ENCODE peak calls at places on chromosomes 1 and 21, in nine cellular contexts. T is Peyer's patch; L is esophagus squamous epithelium; Z is astrocyte; M is prostate gland; W is adrenal gland; C is CD4-positive, CD25-positive, alpha-beta regulatory T cell; U is tibial artery; K is heart right ventricle. H is an unnamed sample. For H3K9me3, the result is how much of the 10 kb centered on the place peaks cover.

GRCh38 chr1:59272507-59272906 is 24.4 kb upstream of the FGGY start:
- DNase-seq in K (no peak), M (no peak), L (no peak), W (no peak), C (peak), Z (peak), U (no peak), T (no peak), H (no peak)

GRCh38 chr1:219621047-219621786 is 8.3 kb upstream of the ZC3H11B start:
- DNase-seq in T (no peak), U (no peak), W (peak), K (no peak), Z (no peak), L (no peak), C (no peak), M (no peak), H (no peak)

GRCh38 chr1:236896716-236897115 is 101.6 kb downstream of the MTR start:
- DNase-seq in T (no peak), U (no peak), C (no peak), Z (no peak), W (no peak), M (no peak), L (no peak), K (no peak), H (no peak)

GRCh38 chr1:203612932-203613682 is 13.5 kb upstream of the ATP2B4 start:
- DNase-seq in U (no peak), M (no peak), T (no peak), K (no peak), L (no peak), W (no peak), C (peak), Z (no peak), H (no peak)

GRCh38 chr1:235022341-235023196 is 106.1 kb downstream of the TOMM20 start:
- DNase-seq in T (no peak), U (peak), C (peak), L (no peak), W (peak), Z (peak), M (no peak), K (no peak), H (no peak)

GRCh38 chr1:65075123-65075976 is 72.7 kb upstream of the AK4 start:
- DNase-seq in M (peak), L (no peak), U (peak), K (peak), T (no peak), W (peak), C (peak), Z (peak), H (peak)

GRCh38 chr1:228465134-228465533 is 22.0 kb upstream of the RNF187 start:
- DNase-seq in T (no peak), U (no peak), L (no peak), C (no peak), Z (no peak), M (no peak), K (no peak), W (no peak), H (no peak)

GRCh38 chr1:22710688-22711024 is at the start of gene EPHB2:
- DNase-seq in Z (no peak), M (peak), L (no peak), U (no peak), K (no peak), W (peak), C (no peak), T (peak), H (no peak)

GRCh38 chr1:66247415-66248208 is 286.3 kb upstream of the SGIP1 start:
- DNase-seq in Z (no peak), W (no peak), M (no peak), U (no peak), L (no peak), C (peak), T (no peak), K (no peak), H (no peak)

GRCh38 chr1:24793762-24794161 is 48.5 kb downstream of the CLIC4 start:
- DNase-seq in U (no peak), T (no peak), L (no peak), K (peak), Z (peak), M (no peak), C (no peak), W (no peak), H (no peak)

GRCh38 chr21:44418108-44418875 is 37.0 kb upstream of the LRRC3 start:
- DNase-seq in Z (no peak), T (peak), U (peak), W (peak), M (no peak), C (no peak), L (no peak), K (no peak), H (no peak)

GRCh38 chr21:37368536-37369279 is 2.1 kb downstream of the DYRK1A start:
- DNase-seq in T (no peak), M (no peak), U (no peak), W (no peak), L (no peak), Z (peak), K (no peak), C (peak), H (no peak)

GRCh38 chr21:39503138-39503762 is 51.5 kb downstream of the SH3BGR start:
- DNase-seq in T (no peak), K (no peak), L (no peak), C (no peak), W (no peak), Z (no peak), M (no peak), U (no peak), H (no peak)

GRCh38 chr1:1960480-1961196 is 41.6 kb upstream of the TMEM52 start:
- DNase-seq in W (no peak), T (no peak), K (no peak), L (no peak), U (no peak), C (no peak), Z (no peak), M (no peak), H (no peak)

GRCh38 chr1:225875044-225875822 is 6.9 kb downstream of the TMEM63A start:
- DNase-seq in C (no peak), Z (no peak), U (no peak), M (peak), K (no peak), W (no peak), T (peak), L (no peak), H (no peak)

GRCh38 chr1:164772635-164773034 is 213.7 kb downstream of the PBX1 start:
- DNase-seq in L (no peak), C (no peak), K (peak), U (peak), W (peak), M (peak), Z (peak), T (peak), H (no peak)

GRCh38 chr1:22773981-22774471 is 63.4 kb downstream of the EPHB2 start:
- DNase-seq in W (peak), Z (peak), L (no peak), C (no peak), M (peak), U (peak), K (peak), T (no peak), H (no peak)

GRCh38 chr1:183932412-183932811 is 105.1 kb downstream of the COLGALT2 start:
- DNase-seq in M (no peak), W (peak), U (peak), Z (peak), K (peak), C (no peak), T (no peak), L (no peak), H (no peak)

GRCh38 chr1:239997515-239998311 is 94.0 kb upstream of the FMN2 start:
- DNase-seq in Z (no peak), W (peak), T (no peak), U (no peak), L (no peak), C (no peak), M (no peak), K (no peak), H (no peak)

GRCh38 chr1:157004286-157004685 is 41.3 kb downstream of the ARHGEF11 start:
- DNase-seq in M (no peak), W (no peak), L (no peak), C (no peak), T (no peak), Z (no peak), K (no peak), U (no peak), H (no peak)

GRCh38 chr1:214380986-214381695 is 100.2 kb downstream of the SMYD2 start:
- DNase-seq in M (no peak), L (no peak), W (no peak), C (no peak), T (no peak), Z (peak), K (no peak), U (no peak), H (no peak)

GRCh38 chr1:225754940-225755635 is 22.5 kb upstream of the SRP9 start:
- DNase-seq in L (no peak), W (peak), C (no peak), K (peak), Z (peak), M (no peak), U (peak), T (peak), H (no peak)

GRCh38 chr21:45971487-45972352 is 9.8 kb upstream of the COL6A1 start:
- DNase-seq in W (no peak), M (no peak), C (no peak), T (peak), U (peak), Z (peak), L (no peak), K (peak), H (no peak)

GRCh38 chr1:212916395-212917133 is 33.8 kb upstream of the VASH2 start:
- DNase-seq in K (peak), Z (peak), M (peak), W (no peak), U (no peak), T (no peak), C (no peak), L (no peak), H (no peak)

GRCh38 chr21:42440187-42440792 is 36.6 kb downstream of the UBASH3A start:
- DNase-seq in U (no peak), K (no peak), M (no peak), W (no peak), Z (no peak), C (no peak), L (no peak), T (no peak), H (no peak)

GRCh38 chr1:208135354-208135753 is 108.8 kb downstream of the PLXNA2 start:
- DNase-seq in M (no peak), L (no peak), T (no peak), K (no peak), U (no peak), C (no peak), W (no peak), Z (peak), H (no peak)

GRCh38 chr1:91699339-91699970 is 186.5 kb downstream of the TGFBR3 start:
- DNase-seq in W (peak), M (no peak), U (no peak), T (no peak), Z (no peak), L (no peak), K (peak), C (no peak), H (no peak)

GRCh38 chr1:77652179-77652745 is 30.2 kb downstream of the ZZZ3 start:
- DNase-seq in Z (peak), M (no peak), T (no peak), K (no peak), C (no peak), U (no peak), W (no peak), L (no peak), H (no peak)

GRCh38 chr1:101757985-101758384 is 238.7 kb downstream of the OLFM3 start:
- DNase-seq in C (no peak), W (no peak), T (no peak), M (no peak), Z (no peak), U (no peak), K (no peak), L (no peak), H (no peak)

GRCh38 chr1:5670590-5671350 is 321.5 kb downstream of the NPHP4 start:
- DNase-seq in K (no peak), U (no peak), T (no peak), L (no peak), C (no peak), Z (no peak), W (no peak), M (no peak), H (no peak)

GRCh38 chr1:234111458-234112142 is 207.1 kb downstream of the SLC35F3 start:
- DNase-seq in L (no peak), U (no peak), M (peak), C (no peak), Z (peak), K (no peak), W (peak), T (no peak), H (no peak)

GRCh38 chr1:87705233-87705632 is 376.6 kb downstream of the LMO4 start:
- DNase-seq in W (no peak), L (no peak), T (no peak), K (no peak), M (no peak), C (no peak), Z (no peak), U (no peak), H (no peak)

GRCh38 chr1:220516014-220516721 is 11.8 kb upstream of the MARK1 start:
- DNase-seq in L (no peak), T (no peak), U (no peak), K (no peak), C (no peak), W (no peak), Z (peak), M (no peak), H (no peak)

GRCh38 chr1:151516031-151516511 is 4.9 kb downstream of the CGN start:
- DNase-seq in T (no peak), L (no peak), W (no peak), K (no peak), Z (no peak), M (peak), U (no peak), C (no peak), H (no peak)

GRCh38 chr1:116754203-116754977 is at the start of gene CD2:
- DNase-seq in U (no peak), L (no peak), T (no peak), W (no peak), K (no peak), C (peak), M (no peak), Z (no peak), H (no peak)

DNA sequence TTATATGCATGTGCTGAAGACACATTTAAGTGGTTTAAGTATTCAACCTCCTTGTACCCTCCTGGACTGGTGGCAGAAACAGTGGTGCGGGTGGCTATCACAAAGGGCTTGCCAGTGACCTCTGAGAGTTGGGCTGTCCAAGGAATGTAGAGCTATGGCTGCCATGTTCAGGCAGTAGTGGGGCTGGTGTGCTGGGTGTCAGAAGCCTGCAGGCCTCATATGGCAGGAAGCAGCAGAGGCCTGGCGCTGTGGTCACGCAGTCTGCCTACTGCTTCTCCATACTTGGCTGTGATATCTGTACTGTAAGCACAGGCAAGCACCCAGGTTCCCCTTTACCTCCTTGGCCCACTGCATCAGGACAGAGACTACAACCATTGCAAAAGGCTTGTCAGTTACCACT is 870.0 kb downstream of the LRRIQ3 start:
- DNase-seq in T (no peak), M (no peak), L (no peak), C (no peak), K (no peak), W (no peak), U (no peak), Z (no peak), H (no peak)
- H3K9me3 ChIP-seq in T (under half), M (under half), L (under half), C (under half), K (under half), W (under half), U (under half), Z (under half), H (under half)

GRCh38 chr1:84300501-84300900 is 1.0 kb upstream of the SAMD13 start:
- DNase-seq in L (no peak), Z (no peak), M (no peak), C (no peak), K (no peak), T (no peak), W (no peak), U (no peak), H (no peak)
- H3K9me3 ChIP-seq in L (under half), Z (under half), M (under half), C (under half), K (under half), T (under half), W (under half), U (under half), H (under half)

DNA sequence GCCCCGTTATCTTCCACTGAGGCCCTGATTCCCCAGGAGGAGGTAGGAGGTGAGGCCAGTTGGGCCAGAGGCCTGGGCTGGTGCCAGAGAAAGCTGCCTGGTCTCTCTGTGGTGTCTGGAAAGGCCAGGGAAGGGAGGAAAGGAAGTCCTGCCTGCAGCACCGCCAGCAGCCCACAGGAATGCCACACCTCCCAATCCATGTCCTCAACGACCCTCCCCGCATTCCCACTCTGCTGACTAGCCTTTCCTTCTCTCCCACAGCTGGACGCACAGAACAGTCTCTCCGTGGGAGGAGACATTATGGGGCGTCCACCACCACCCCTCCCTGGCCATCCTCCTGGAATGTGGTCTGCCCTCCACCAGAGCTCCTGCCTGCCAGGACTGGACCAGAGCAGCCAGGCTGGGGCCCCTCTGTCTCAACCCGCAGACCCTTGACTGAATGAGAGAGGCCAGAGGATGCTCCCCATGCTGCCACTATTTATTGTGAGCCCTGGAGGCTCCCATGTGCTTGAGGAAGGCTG is 18.0 kb downstream of the CSF1 start:
- DNase-seq in M (no peak), L (no peak), W (peak), U (peak), Z (peak), C (no peak), K (peak), T (no peak), H (no peak)
- H3K9me3 ChIP-seq in M (under half), L (under half), W (under half), U (under half), Z (under half), C (under half), K (under half), T (under half), H (under half)

DNA sequence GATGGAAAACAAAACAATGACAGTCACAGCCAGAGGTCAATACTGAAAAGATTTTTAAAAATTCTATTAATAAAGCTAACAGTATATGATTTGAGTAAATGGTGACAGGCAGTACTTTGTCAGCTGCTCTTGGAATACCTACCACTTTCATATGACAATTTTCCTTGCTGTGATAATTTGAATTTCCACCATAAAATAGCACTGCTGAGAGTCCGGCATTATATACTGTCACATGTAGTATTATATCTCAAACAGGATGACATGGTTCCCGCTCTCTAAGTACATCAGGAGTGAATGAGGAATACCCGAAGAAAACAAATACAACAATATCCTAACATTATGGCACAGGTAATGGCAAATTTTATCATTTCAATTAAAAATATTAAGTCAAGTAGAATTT is 146.8 kb upstream of the TMPRSS15 start:
- DNase-seq in T (no peak), M (no peak), K (no peak), W (no peak), U (no peak), L (no peak), C (no peak), Z (no peak), H (no peak)
- H3K9me3 ChIP-seq in T (under half), M (under half), K (under half), W (under half), U (under half), L (under half), C (under half), Z (under half), H (under half)

GRCh38 chr1:2980849-2981248 is 40.4 kb upstream of the ACTRT2 start:
- DNase-seq in U (no peak), L (no peak), W (peak), C (no peak), M (no peak), T (no peak), Z (no peak), K (no peak), H (no peak)

GRCh38 chr1:2977886-2978611 is 43.2 kb upstream of the ACTRT2 start:
- DNase-seq in L (no peak), C (no peak), Z (no peak), K (no peak), U (peak), M (no peak), T (no peak), W (peak), H (no peak)

GRCh38 chr1:2979191-2980072 is 41.8 kb upstream of the ACTRT2 start:
- DNase-seq in Z (no peak), L (no peak), M (no peak), K (no peak), T (peak), C (no peak), U (peak), W (peak), H (no peak)

GRCh38 chr1:2980073-2980791 is 41.0 kb upstream of the ACTRT2 start:
- DNase-seq in W (peak), K (no peak), C (no peak), M (no peak), U (peak), Z (no peak), L (no peak), T (peak), H (no peak)

GRCh38 chr1:2978691-2979190 is 42.5 kb upstream of the ACTRT2 start:
- DNase-seq in M (no peak), U (no peak), L (no peak), T (peak), C (no peak), W (peak), Z (no peak), K (no peak), H (no peak)
- H3K9me3 ChIP-seq in M (under half), U (under half), L (under half), T (under half), C (under half), W (under half), Z (under half), K (under half), H (under half)

H was measured in T-helper 17 cell.